ENCODE peak calls at places on chromosomes 12 and 14, in four cellular contexts. One of them, this sample, is unnamed.

GRCh38 chr14:99231850-99232401 is 40.1 kb downstream of the BCL11B start:
- DNase-seq in NCI-H1105 treated with DMSO at 0.1 percent for 48 hours: no peak
- DNase-seq in immature natural killer cell: peak
- DNase-seq in naive thymus-derived CD8-positive, alpha-beta T cell: no peak
- DNase-seq in this sample: peak

GRCh38 chr12:50232771-50233209 is 50.5 kb downstream of the LIMA1 start:
- DNase-seq in immature natural killer cell: no peak
- DNase-seq in naive thymus-derived CD8-positive, alpha-beta T cell: no peak
- DNase-seq in NCI-H1105 treated with DMSO at 0.1 percent for 48 hours: no peak
- DNase-seq in this sample: no peak

GRCh38 chr12:82425241-82425640 is 66.9 kb downstream of the METTL25 start:
- DNase-seq in NCI-H1105 treated with DMSO at 0.1 percent for 48 hours: no peak
- DNase-seq in immature natural killer cell: no peak
- DNase-seq in naive thymus-derived CD8-positive, alpha-beta T cell: no peak
- DNase-seq in this sample: no peak

GRCh38 chr12:13350946-13351345 is 154.4 kb downstream of the EMP1 start:
- DNase-seq in naive thymus-derived CD8-positive, alpha-beta T cell: no peak
- DNase-seq in immature natural killer cell: no peak
- DNase-seq in NCI-H1105 treated with DMSO at 0.1 percent for 48 hours: no peak
- DNase-seq in this sample: no peak

GRCh38 chr12:109715310-109716091 is 1.9 kb downstream of the FAM222A start:
- DNase-seq in immature natural killer cell: peak
- DNase-seq in naive thymus-derived CD8-positive, alpha-beta T cell: peak
- DNase-seq in NCI-H1105 treated with DMSO at 0.1 percent for 48 hours: peak
- DNase-seq in this sample: no peak

GRCh38 chr14:91417983-91418386 is 365 bp upstream of the CCDC88C start:
- DNase-seq in NCI-H1105 treated with DMSO at 0.1 percent for 48 hours: peak
- DNase-seq in immature natural killer cell: peak
- DNase-seq in naive thymus-derived CD8-positive, alpha-beta T cell: peak
- DNase-seq in this sample: peak

GRCh38 chr12:70604662-70605061 is 32.6 kb downstream of the PTPRB start:
- DNase-seq in naive thymus-derived CD8-positive, alpha-beta T cell: no peak
- DNase-seq in immature natural killer cell: no peak
- DNase-seq in NCI-H1105 treated with DMSO at 0.1 percent for 48 hours: no peak
- DNase-seq in this sample: no peak

GRCh38 chr14:76866469-76866868 is 40.3 kb downstream of the LRRC74A start:
- DNase-seq in immature natural killer cell: no peak
- DNase-seq in naive thymus-derived CD8-positive, alpha-beta T cell: no peak
- DNase-seq in NCI-H1105 treated with DMSO at 0.1 percent for 48 hours: no peak
- DNase-seq in this sample: no peak

GRCh38 chr12:111699-112591 is 45.4 kb downstream of the IQSEC3 start:
- DNase-seq in NCI-H1105 treated with DMSO at 0.1 percent for 48 hours: no peak
- DNase-seq in naive thymus-derived CD8-positive, alpha-beta T cell: no peak
- DNase-seq in immature natural killer cell: no peak
- DNase-seq in this sample: no peak

GRCh38 chr12:8629486-8630033 is 16.9 kb upstream of the AICDA start:
- DNase-seq in immature natural killer cell: no peak
- DNase-seq in naive thymus-derived CD8-positive, alpha-beta T cell: no peak
- DNase-seq in NCI-H1105 treated with DMSO at 0.1 percent for 48 hours: no peak
- DNase-seq in this sample: no peak

GRCh38 chr12:121828306-121828705 is 24.5 kb downstream of the SETD1B start:
- DNase-seq in naive thymus-derived CD8-positive, alpha-beta T cell: no peak
- DNase-seq in NCI-H1105 treated with DMSO at 0.1 percent for 48 hours: no peak
- DNase-seq in immature natural killer cell: no peak
- DNase-seq in this sample: no peak

GRCh38 chr12:4089147-4089606 is 184.4 kb upstream of the CCND2 start:
- DNase-seq in naive thymus-derived CD8-positive, alpha-beta T cell: no peak
- DNase-seq in immature natural killer cell: no peak
- DNase-seq in NCI-H1105 treated with DMSO at 0.1 percent for 48 hours: no peak
- DNase-seq in this sample: no peak

GRCh38 chr12:27711312-27711682 is 665 bp downstream of the MRPS35 start:
- DNase-seq in immature natural killer cell: no peak
- DNase-seq in naive thymus-derived CD8-positive, alpha-beta T cell: no peak
- DNase-seq in NCI-H1105 treated with DMSO at 0.1 percent for 48 hours: peak
- DNase-seq in this sample: no peak

GRCh38 chr12:6076340-6076739 is 48.1 kb downstream of the VWF start:
- DNase-seq in naive thymus-derived CD8-positive, alpha-beta T cell: no peak
- DNase-seq in NCI-H1105 treated with DMSO at 0.1 percent for 48 hours: no peak
- DNase-seq in immature natural killer cell: no peak
- DNase-seq in this sample: no peak

GRCh38 chr14:66114071-66114470 is 372.1 kb upstream of the CCDC196 start:
- DNase-seq in NCI-H1105 treated with DMSO at 0.1 percent for 48 hours: no peak
- DNase-seq in naive thymus-derived CD8-positive, alpha-beta T cell: no peak
- DNase-seq in immature natural killer cell: no peak
- DNase-seq in this sample: no peak

GRCh38 chr12:91926810-91927209 is 218.8 kb downstream of the BTG1 start:
- DNase-seq in NCI-H1105 treated with DMSO at 0.1 percent for 48 hours: peak
- DNase-seq in immature natural killer cell: no peak
- DNase-seq in naive thymus-derived CD8-positive, alpha-beta T cell: no peak
- DNase-seq in this sample: no peak

GRCh38 chr12:106205208-106206069 is 42.4 kb downstream of the CKAP4 start:
- DNase-seq in NCI-H1105 treated with DMSO at 0.1 percent for 48 hours: peak
- DNase-seq in naive thymus-derived CD8-positive, alpha-beta T cell: no peak
- DNase-seq in immature natural killer cell: no peak
- DNase-seq in this sample: no peak

GRCh38 chr12:126432780-126433179 is 1367.5 kb downstream of the AACS start:
- DNase-seq in naive thymus-derived CD8-positive, alpha-beta T cell: no peak
- DNase-seq in immature natural killer cell: no peak
- DNase-seq in NCI-H1105 treated with DMSO at 0.1 percent for 48 hours: no peak
- DNase-seq in this sample: no peak

GRCh38 chr14:28651148-28651547 is 115.4 kb upstream of the FOXG1 start:
- DNase-seq in immature natural killer cell: no peak
- DNase-seq in naive thymus-derived CD8-positive, alpha-beta T cell: no peak
- DNase-seq in NCI-H1105 treated with DMSO at 0.1 percent for 48 hours: no peak
- DNase-seq in this sample: no peak

GRCh38 chr14:52267501-52268190 is at the start of gene PTGDR:
- DNase-seq in immature natural killer cell: peak
- DNase-seq in NCI-H1105 treated with DMSO at 0.1 percent for 48 hours: no peak
- DNase-seq in naive thymus-derived CD8-positive, alpha-beta T cell: no peak
- DNase-seq in this sample: peak

GRCh38 chr12:57621497-57622292 is 10.5 kb downstream of the ARHGEF25 start:
- DNase-seq in naive thymus-derived CD8-positive, alpha-beta T cell: no peak
- DNase-seq in NCI-H1105 treated with DMSO at 0.1 percent for 48 hours: peak
- DNase-seq in immature natural killer cell: peak
- DNase-seq in this sample: peak

GRCh38 chr12:92034858-92035401 is 110.7 kb downstream of the BTG1 start:
- DNase-seq in naive thymus-derived CD8-positive, alpha-beta T cell: peak
- DNase-seq in NCI-H1105 treated with DMSO at 0.1 percent for 48 hours: peak
- DNase-seq in immature natural killer cell: peak
- DNase-seq in this sample: peak

GRCh38 chr12:107130830-107131760 is 37.7 kb upstream of the CRY1 start:
- DNase-seq in naive thymus-derived CD8-positive, alpha-beta T cell: no peak
- DNase-seq in immature natural killer cell: no peak
- DNase-seq in NCI-H1105 treated with DMSO at 0.1 percent for 48 hours: peak
- DNase-seq in this sample: no peak

GRCh38 chr14:73740921-73741326 is 26.7 kb upstream of the PNMA1 start:
- DNase-seq in immature natural killer cell: no peak
- DNase-seq in naive thymus-derived CD8-positive, alpha-beta T cell: no peak
- DNase-seq in NCI-H1105 treated with DMSO at 0.1 percent for 48 hours: no peak
- DNase-seq in this sample: no peak

GRCh38 chr12:121765573-121765972 is 27.9 kb downstream of the RHOF start:
- DNase-seq in NCI-H1105 treated with DMSO at 0.1 percent for 48 hours: no peak
- DNase-seq in immature natural killer cell: no peak
- DNase-seq in naive thymus-derived CD8-positive, alpha-beta T cell: no peak
- DNase-seq in this sample: no peak

GRCh38 chr14:22555573-22556011 is 33.4 kb downstream of the DAD1 start:
- DNase-seq in naive thymus-derived CD8-positive, alpha-beta T cell: peak
- DNase-seq in immature natural killer cell: no peak
- DNase-seq in NCI-H1105 treated with DMSO at 0.1 percent for 48 hours: no peak
- DNase-seq in this sample: peak

GRCh38 chr12:67414011-67414715 is 145.0 kb downstream of the CAND1 start:
- DNase-seq in NCI-H1105 treated with DMSO at 0.1 percent for 48 hours: no peak
- DNase-seq in naive thymus-derived CD8-positive, alpha-beta T cell: no peak
- DNase-seq in immature natural killer cell: no peak
- DNase-seq in this sample: no peak

GRCh38 chr12:58412466-58412865 is 471.1 kb downstream of the ATP23 start:
- DNase-seq in naive thymus-derived CD8-positive, alpha-beta T cell: no peak
- DNase-seq in immature natural killer cell: no peak
- DNase-seq in NCI-H1105 treated with DMSO at 0.1 percent for 48 hours: no peak
- DNase-seq in this sample: no peak

GRCh38 chr12:50690923-50691322 is 73.0 kb upstream of the ATF1 start:
- DNase-seq in NCI-H1105 treated with DMSO at 0.1 percent for 48 hours: peak
- DNase-seq in naive thymus-derived CD8-positive, alpha-beta T cell: no peak
- DNase-seq in immature natural killer cell: no peak
- DNase-seq in this sample: no peak

GRCh38 chr12:131057211-131057721 is 103.6 kb downstream of the ADGRD1 start:
- DNase-seq in naive thymus-derived CD8-positive, alpha-beta T cell: no peak
- DNase-seq in NCI-H1105 treated with DMSO at 0.1 percent for 48 hours: no peak
- DNase-seq in immature natural killer cell: no peak
- DNase-seq in this sample: no peak

GRCh38 chr14:90303382-90303943 is 28.3 kb downstream of the NRDE2 start:
- DNase-seq in immature natural killer cell: no peak
- DNase-seq in naive thymus-derived CD8-positive, alpha-beta T cell: no peak
- DNase-seq in NCI-H1105 treated with DMSO at 0.1 percent for 48 hours: no peak
- DNase-seq in this sample: no peak

GRCh38 chr14:92945544-92945943 is 22.6 kb downstream of the CHGA start:
- DNase-seq in immature natural killer cell: no peak
- DNase-seq in NCI-H1105 treated with DMSO at 0.1 percent for 48 hours: no peak
- DNase-seq in naive thymus-derived CD8-positive, alpha-beta T cell: no peak
- DNase-seq in this sample: no peak

GRCh38 chr12:121337416-121337815 is 14.8 kb downstream of the ANAPC5 start:
- DNase-seq in NCI-H1105 treated with DMSO at 0.1 percent for 48 hours: no peak
- DNase-seq in naive thymus-derived CD8-positive, alpha-beta T cell: no peak
- DNase-seq in immature natural killer cell: no peak
- DNase-seq in this sample: no peak

This sample was measured in CD8-positive, alpha-beta memory T cell.